ENCODE peak calls at places on chromosomes 1 and 21, in four cellular contexts. S, N, I and T are unnamed samples.

GRCh38 chr1:18879791-18880309 is 20.4 kb upstream of the TAS1R2 start:
- DNase-seq in N (no peak), I (no peak), S (no peak), T (no peak)

GRCh38 chr1:228349701-228350171 is 56.9 kb downstream of the TRIM11 start:
- DNase-seq in N (peak; percentile 21), S (no peak), I (no peak), T (no peak)

GRCh38 chr1:8520483-8520966 is 202.6 kb downstream of the SLC45A1 start:
- DNase-seq in I (no peak), S (no peak), N (no peak), T (no peak)

GRCh38 chr1:84969489-84970250 is 27.2 kb downstream of the MCOLN2 start:
- DNase-seq in S (no peak), N (no peak), I (no peak), T (no peak)

GRCh38 chr1:226223157-226223785 is at the start of gene MIXL1:
- DNase-seq in S (no peak), I (no peak), N (no peak), T (no peak)

GRCh38 chr1:175133693-175134435 is 58.7 kb downstream of the KIAA0040 start:
- DNase-seq in N (no peak), I (no peak), S (no peak), T (no peak)

GRCh38 chr1:205576011-205576410 is 55.8 kb downstream of the ELK4 start:
- DNase-seq in I (no peak), N (no peak), S (no peak), T (no peak)

GRCh38 chr1:156608036-156608674 is 6.9 kb upstream of the GPATCH4 start:
- DNase-seq in S (no peak), I (no peak), N (no peak), T (no peak)

GRCh38 chr1:88802950-88803349 is 88.4 kb downstream of the GTF2B start:
- DNase-seq in S (peak; percentile 5), N (no peak), I (no peak), T (no peak)

GRCh38 chr21:41431788-41432548 is 5.9 kb downstream of the MX1 start:
- DNase-seq in N (no peak), S (no peak), I (no peak), T (no peak)

GRCh38 chr1:108862017-108862610 is 5.2 kb upstream of the AKNAD1 start:
- DNase-seq in N (no peak), I (no peak), S (no peak), T (no peak)

GRCh38 chr21:34498623-34499022 is 13.4 kb downstream of the KCNE1 start:
- DNase-seq in N (no peak), S (no peak), I (no peak), T (no peak)

GRCh38 chr1:210445931-210446330 is 117.2 kb downstream of the HHAT start:
- DNase-seq in S (no peak), I (no peak), N (no peak), T (no peak)

GRCh38 chr1:193558491-193559028 is 372.1 kb upstream of the B3GALT2 start:
- DNase-seq in S (peak; percentile 65), I (no peak), N (no peak), T (peak; percentile 1)

GRCh38 chr1:27787895-27788294 is 14.9 kb downstream of the STX12 start:
- DNase-seq in N (no peak), I (no peak), S (no peak), T (no peak)

GRCh38 chr1:232678185-232678886 is 48.4 kb upstream of the SIPA1L2 start:
- DNase-seq in I (no peak), N (no peak), S (peak; percentile 59), T (peak; percentile 4)

GRCh38 chr21:32257952-32258785 is 20.7 kb downstream of the MIS18A start:
- DNase-seq in S (peak; percentile 42), N (peak; percentile 80), I (no peak), T (peak; percentile 21)

GRCh38 chr1:200302192-200302892 is 107.5 kb downstream of the ZNF281 start:
- DNase-seq in N (no peak), S (no peak), I (no peak), T (no peak)

GRCh38 chr21:41830145-41830707 is 48.9 kb downstream of the PRDM15 start:
- DNase-seq in I (no peak), S (no peak), N (no peak), T (no peak)

GRCh38 chr1:223846668-223847007 is 891 bp upstream of the TP53BP2 start:
- DNase-seq in I (no peak), N (peak; percentile 60), S (no peak), T (no peak)

GRCh38 chr1:20660363-20661234 is 570 bp downstream of the DDOST start:
- DNase-seq in I (no peak), N (no peak), S (no peak), T (no peak)

GRCh38 chr1:30867537-30867936 is 41.0 kb downstream of the SDC3 start:
- DNase-seq in S (no peak), I (no peak), N (no peak), T (no peak)

GRCh38 chr1:186454996-186455395 is 5.9 kb downstream of the PDC start:
- DNase-seq in I (no peak), N (no peak), S (no peak), T (no peak)

GRCh38 chr1:199460933-199461332 is 566.6 kb upstream of the NR5A2 start:
- DNase-seq in N (no peak), S (no peak), I (no peak), T (no peak)

GRCh38 chr1:67097305-67097704 is 37.5 kb downstream of the C1orf141 start:
- DNase-seq in N (no peak), S (no peak), I (no peak), T (no peak)

GRCh38 chr1:233940908-233941307 is 36.4 kb downstream of the SLC35F3 start:
- DNase-seq in S (no peak), N (no peak), I (no peak), T (no peak)

GRCh38 chr1:64664287-64664686 is 80.6 kb upstream of the RAVER2 start:
- DNase-seq in S (no peak), N (no peak), I (no peak), T (no peak)

GRCh38 chr1:198359024-198359653 is 181.3 kb downstream of the ATP6V1G3 start:
- DNase-seq in S (no peak), N (no peak), I (no peak), T (no peak)

GRCh38 chr1:109769335-109770078 is 5.8 kb upstream of the EPS8L3 start:
- DNase-seq in S (peak; percentile 51), N (peak; percentile 34), I (no peak), T (no peak)

GRCh38 chr1:119330062-119330939 is 38.3 kb upstream of the HAO2 start:
- DNase-seq in S (no peak), N (no peak), I (no peak), T (no peak)

GRCh38 chr1:101150676-101151075 is 86.1 kb upstream of the S1PR1 start:
- DNase-seq in S (no peak), I (no peak), N (no peak), T (peak; percentile 69)

GRCh38 chr1:111733183-111733995 is 5.8 kb downstream of the INKA2 start:
- DNase-seq in S (no peak), N (no peak), I (no peak), T (no peak)

GRCh38 chr1:37244815-37245214 is 210.5 kb upstream of the GRIK3 start:
- DNase-seq in I (no peak), N (no peak), S (no peak), T (no peak)

GRCh38 chr1:236603896-236604217 is 459 bp downstream of the HEATR1 start:
- DNase-seq in I (no peak), N (no peak), S (no peak), T (no peak)

GRCh38 chr1:185491604-185492003 is 174.6 kb upstream of the IVNS1ABP start:
- DNase-seq in S (no peak), N (no peak), I (no peak), T (no peak)

GRCh38 chr1:77511440-77511840 is 171.0 kb downstream of the ZZZ3 start:
- DNase-seq in I (no peak), N (no peak), S (no peak), T (peak; percentile 21)

GRCh38 chr21:41947596-41948403 is 6.0 kb downstream of the C2CD2 start:
- DNase-seq in S (no peak), N (peak; percentile 84), I (no peak), T (no peak)

GRCh38 chr1:153841463-153841994 is 66.3 kb downstream of the SLC27A3 start:
- DNase-seq in S (no peak), I (no peak), N (no peak), T (no peak)

GRCh38 chr1:157360021-157360390 is 192.3 kb downstream of the FCRL5 start:
- DNase-seq in S (no peak), N (no peak), I (no peak), T (no peak)

GRCh38 chr1:234969011-234969441 is 159.6 kb downstream of the TOMM20 start:
- DNase-seq in I (no peak), N (no peak), S (no peak), T (no peak)

GRCh38 chr1:234971586-234972297 is 156.9 kb downstream of the TOMM20 start:
- DNase-seq in I (no peak), N (no peak), S (no peak), T (no peak)

GRCh38 chr1:234970731-234971476 is 157.7 kb downstream of the TOMM20 start:
- DNase-seq in N (peak; percentile 90), S (no peak), I (no peak), T (no peak)

GRCh38 chr1:234969630-234970370 is 158.8 kb downstream of the TOMM20 start:
- DNase-seq in N (peak; percentile 85), I (no peak), S (no peak), T (no peak)

GRCh38 chr1:234970371-234970730 is 158.3 kb downstream of the TOMM20 start:
- DNase-seq in S (no peak), N (no peak), I (no peak), T (no peak)
- H3K4me3 ChIP-seq in S (no peak overlapping the region), N (peak overlapping the region; percentile 24), I (peak overlapping the region; percentile 70), T (no peak overlapping the region)

DNA sequence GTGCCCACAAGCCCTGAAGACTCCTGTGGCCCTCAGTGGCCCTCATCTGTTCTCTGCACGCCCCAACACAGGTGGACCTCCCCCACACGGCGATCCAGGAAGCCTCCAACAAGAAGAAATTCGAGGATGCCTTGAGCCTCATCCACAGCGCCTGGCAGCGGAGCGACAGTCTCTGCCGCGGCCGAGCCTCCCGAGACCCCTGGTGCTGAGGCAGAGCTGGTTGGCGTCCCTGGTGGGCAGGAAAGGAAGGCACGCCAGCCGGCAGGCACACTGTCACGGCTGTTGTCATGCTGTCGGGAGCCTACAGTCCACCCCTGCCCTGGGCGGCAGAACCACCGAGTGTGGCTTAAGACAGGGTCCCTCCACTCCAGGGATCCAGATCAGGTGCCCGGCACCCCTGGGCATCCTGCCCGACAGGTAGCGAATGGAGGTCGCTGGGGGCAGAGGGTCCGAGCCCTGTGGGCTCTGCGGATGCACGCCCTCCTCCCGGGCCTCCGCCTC is 2.3 kb upstream of the SLC25A34 start:
- DNase-seq in N (no peak), S (no peak), I (no peak), T (no peak)
- H3K4me3 ChIP-seq in N (no peak overlapping the region), S (no peak overlapping the region), I (no peak overlapping the region), T (no peak overlapping the region)

DNA sequence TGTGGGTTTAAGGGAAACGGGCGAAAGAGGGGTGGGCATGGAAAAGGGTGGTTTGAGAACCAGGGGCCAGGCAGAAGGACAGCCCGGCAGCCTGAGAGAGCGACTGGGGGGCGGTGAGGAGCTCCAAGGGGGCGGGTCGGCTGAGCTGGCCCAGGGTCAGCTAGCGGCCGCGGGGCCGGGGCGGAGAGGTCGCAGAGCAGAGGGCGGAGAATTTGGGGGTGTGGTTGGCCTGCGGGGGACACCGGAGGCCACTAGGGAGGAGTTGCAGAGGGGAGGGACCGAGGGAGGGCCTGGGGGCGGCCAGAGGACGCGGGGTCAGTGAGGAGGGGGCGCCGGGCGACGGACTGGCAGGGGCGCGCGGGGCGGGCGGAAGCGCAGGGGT is 54.7 kb downstream of the NDUFS5 start:
- DNase-seq in I (no peak), S (no peak), N (peak; percentile 59), T (no peak)
- H3K4me3 ChIP-seq in I (peak overlapping the region; percentile 72), S (peak overlapping the region; percentile 42), N (peak overlapping the region; percentile 55), T (no peak overlapping the region)

GRCh38 chr1:15703562-15703961 is 19.4 kb downstream of the PLEKHM2 start:
- DNase-seq in N (peak; percentile 87), S (peak; percentile 76), I (peak; percentile 66), T (no peak)
- H3K4me3 ChIP-seq in N (peak overlapping the region; percentile 11), S (no peak overlapping the region), I (peak overlapping the region; percentile 39), T (peak overlapping the region; percentile 43)